ENCODE peak calls at places on chromosomes 4 and X, in five cellular contexts. P, W, U, Q and C are unnamed samples.

GRCh38 chrX:47748576-47748975 is 88.1 kb upstream of the ZNF81 start:
- DNase-seq in U (no peak), W (no peak), P (no peak), Q (no peak), C (no peak)

GRCh38 chr4:76896731-76897521 is 1.0 kb downstream of the SOWAHB start:
- DNase-seq in Q (peak), U (peak), P (peak), W (no peak), C (no peak)

GRCh38 chr4:67035501-67035900 is 509.8 kb downstream of the CENPC start:
- DNase-seq in P (no peak), U (no peak), W (no peak), Q (peak), C (no peak)

GRCh38 chr4:101357751-101358150 is 10.4 kb upstream of the PPP3CA start:
- DNase-seq in Q (no peak), P (no peak), W (no peak), U (no peak), C (no peak)

GRCh38 chrX:121254336-121254735 is 206.9 kb downstream of the GLUD2 start:
- DNase-seq in Q (no peak), W (no peak), U (no peak), P (no peak), C (no peak)

GRCh38 chr4:144709159-144709558 is 63.2 kb downstream of the HHIP start:
- DNase-seq in P (no peak), U (no peak), W (no peak), Q (peak), C (no peak)

GRCh38 chr4:24988776-24989175 is 42.0 kb downstream of the LGI2 start:
- DNase-seq in U (no peak), W (no peak), P (no peak), Q (peak), C (no peak)

GRCh38 chr4:118968006-118968405 is 79.4 kb downstream of the SYNPO2 start:
- DNase-seq in Q (peak), W (peak), P (peak), U (peak), C (no peak)

GRCh38 chrX:63761639-63762038 is 23.4 kb downstream of the ARHGEF9 start:
- DNase-seq in Q (no peak), U (no peak), W (no peak), P (peak), C (no peak)

GRCh38 chr4:147157860-147158701 is 212.4 kb upstream of the TTC29 start:
- DNase-seq in Q (no peak), U (peak), W (no peak), P (no peak), C (no peak)

GRCh38 chrX:23742174-23742692 is 843 bp downstream of the ACOT9 start:
- DNase-seq in P (peak), U (peak), W (peak), Q (peak), C (no peak)

GRCh38 chr4:2796261-2797187 is 3.6 kb downstream of the SH3BP2 start:
- DNase-seq in Q (peak), P (no peak), U (peak), W (no peak), C (no peak)

GRCh38 chrX:16436348-16437188 is 213.4 kb upstream of the S100G start:
- DNase-seq in P (peak), W (peak), Q (peak), U (peak), C (peak)

GRCh38 chr4:1229117-1229849 is 19.6 kb downstream of the CTBP1 start:
- DNase-seq in P (no peak), Q (no peak), U (no peak), W (no peak), C (no peak)

GRCh38 chrX:13151806-13152510 is 107.5 kb upstream of the FAM9C start:
- DNase-seq in U (no peak), P (peak), W (no peak), Q (no peak), C (no peak)

GRCh38 chrX:143623657-143624056 is 12.2 kb downstream of the SLITRK4 start:
- DNase-seq in U (no peak), W (no peak), P (no peak), Q (no peak), C (no peak)

GRCh38 chrX:16666541-16666940 is 16.6 kb downstream of the S100G start:
- DNase-seq in U (no peak), P (no peak), W (no peak), Q (no peak), C (no peak)

GRCh38 chr4:1207603-1208265 is 35.4 kb upstream of the SPON2 start:
- DNase-seq in W (peak), U (peak), P (no peak), Q (no peak), C (no peak)

GRCh38 chr4:76055005-76055404 is 19.1 kb upstream of the CXCL11 start:
- DNase-seq in U (no peak), Q (no peak), W (no peak), P (peak), C (no peak)

GRCh38 chrX:80550722-80551121 is 130.5 kb downstream of the TENT5D start:
- DNase-seq in Q (no peak), P (peak), W (no peak), U (no peak), C (no peak)

GRCh38 chr4:128682942-128683666 is 126.4 kb upstream of the JADE1 start:
- DNase-seq in W (no peak), P (no peak), Q (no peak), U (no peak), C (no peak)

GRCh38 chr4:53376900-53377299 is 541 bp upstream of the FIP1L1 start:
- DNase-seq in P (no peak), W (no peak), U (no peak), Q (no peak), C (no peak)

GRCh38 chr4:73620115-73620792 is at the start of gene RASSF6:
- DNase-seq in W (peak), Q (peak), U (no peak), P (no peak), C (no peak)

GRCh38 chr4:159070742-159071141 is 32.1 kb upstream of the RAPGEF2 start:
- DNase-seq in W (no peak), Q (peak), U (no peak), P (no peak), C (no peak)

GRCh38 chr4:165994706-165995105 is 121.7 kb downstream of the TLL1 start:
- DNase-seq in W (no peak), Q (peak), U (no peak), P (no peak), C (no peak)

GRCh38 chr4:52658671-52659015 is 458 bp downstream of the USP46 start:
- DNase-seq in Q (no peak), U (peak), P (no peak), W (no peak), C (no peak)

GRCh38 chrX:53681661-53682060 is 4.9 kb downstream of the HUWE1 start:
- DNase-seq in U (no peak), W (no peak), Q (peak), P (peak), C (no peak)

GRCh38 chrX:45669715-45670360 is 469.2 kb upstream of the DIPK2B start:
- DNase-seq in U (no peak), P (no peak), W (no peak), Q (no peak), C (no peak)

GRCh38 chrX:81866873-81867272 is 665.0 kb downstream of the SH3BGRL start:
- DNase-seq in Q (no peak), P (no peak), U (no peak), W (no peak), C (no peak)

GRCh38 chr4:33802578-33802977 is 2441.7 kb downstream of the ARAP2 start:
- DNase-seq in W (no peak), P (no peak), U (no peak), Q (no peak), C (no peak)

GRCh38 chrX:38973327-38973726 is 172.1 kb downstream of the MID1IP1 start:
- DNase-seq in U (no peak), Q (no peak), P (no peak), W (no peak), C (no peak)

GRCh38 chr4:141309864-141310263 is 89.2 kb downstream of the ZNF330 start:
- DNase-seq in W (no peak), U (no peak), Q (no peak), P (no peak), C (no peak)

GRCh38 chrX:49166914-49167739 is 4.6 kb downstream of the MAGIX start:
- DNase-seq in P (peak), U (peak), W (peak), Q (peak), C (peak)

GRCh38 chr4:3247399-3248177 is 1.4 kb upstream of the MSANTD1 start:
- DNase-seq in U (no peak), P (no peak), Q (no peak), W (no peak), C (no peak)

GRCh38 chr4:4856071-4857000 is 3.1 kb upstream of the MSX1 start:
- DNase-seq in U (no peak), W (no peak), P (no peak), Q (no peak), C (no peak)

GRCh38 chr4:189828298-189828697 is 112.4 kb upstream of the FRG1 start:
- DNase-seq in W (no peak), P (no peak), U (no peak), Q (no peak), C (no peak)

GRCh38 chr4:184396001-184396400 is 78.3 kb downstream of the IRF2 start:
- DNase-seq in U (no peak), W (no peak), Q (no peak), P (no peak), C (no peak)

GRCh38 chr4:184395451-184395917 is 78.9 kb downstream of the IRF2 start:
- DNase-seq in W (no peak), U (no peak), Q (no peak), P (no peak), C (no peak)

GRCh38 chr4:184397516-184398163 is 76.7 kb downstream of the IRF2 start:
- DNase-seq in Q (no peak), U (no peak), P (no peak), W (no peak), C (no peak)

GRCh38 chr4:184398741-184399504 is 75.4 kb downstream of the IRF2 start:
- DNase-seq in P (no peak), W (no peak), Q (no peak), U (peak), C (no peak)

DNA sequence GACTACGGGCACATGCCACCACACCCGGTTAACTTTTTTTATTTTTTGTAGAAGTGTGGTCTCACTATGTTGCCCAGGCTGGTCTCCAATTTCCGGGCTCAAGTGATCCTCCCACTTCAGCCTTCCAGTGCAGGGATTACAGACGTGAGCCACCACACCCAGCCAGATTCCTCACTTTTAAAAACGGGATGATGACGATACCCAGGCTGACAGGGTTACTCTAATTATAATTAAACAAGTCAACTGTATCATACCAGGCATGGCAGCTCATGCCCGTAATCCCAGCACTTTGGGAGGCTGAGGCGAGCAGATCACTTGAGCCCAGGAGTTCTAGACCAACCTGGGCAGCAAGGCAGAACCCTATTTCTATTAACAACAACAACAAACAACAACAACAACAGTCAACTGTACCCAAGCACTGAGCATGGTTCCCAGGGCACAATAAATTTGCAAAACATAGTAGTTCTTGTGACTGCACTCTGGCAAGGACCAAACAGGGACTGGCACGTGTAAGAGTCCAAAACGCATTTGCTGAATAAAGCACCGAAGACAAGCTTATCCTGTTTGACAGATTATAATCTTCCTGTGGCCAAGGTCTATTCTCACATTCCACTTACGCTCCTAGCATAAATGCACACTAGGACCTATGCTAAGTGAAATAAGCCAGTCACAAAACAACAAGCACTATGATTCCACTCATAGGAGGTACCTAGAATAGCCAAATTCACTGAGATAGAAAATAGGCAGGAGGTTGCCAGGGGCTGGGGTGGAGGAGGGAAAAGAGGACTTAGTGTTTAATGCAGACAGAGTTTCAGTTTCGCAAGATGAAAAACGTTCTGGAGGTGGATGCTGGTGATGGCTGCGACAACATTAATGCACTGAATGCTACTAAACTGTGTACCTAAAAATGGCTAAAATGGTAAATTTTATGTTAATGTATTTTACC is 77.5 kb downstream of the IRF2 start:
- DNase-seq in U (no peak), P (peak), Q (no peak), W (no peak), C (no peak)
- H3K27ac ChIP-seq in U (peak), P (no peak), Q (no peak), W (no peak), C (no peak)

GRCh38 chrX:51894697-51895336 is 1.4 kb downstream of the MAGED1 start:
- DNase-seq in P (no peak), Q (no peak), U (peak), W (no peak), C (peak)
- H3K27ac ChIP-seq in P (no peak), Q (no peak), U (no peak), W (no peak), C (peak)

GRCh38 chr4:173450281-173450680 is 51.4 kb upstream of the SCRG1 start:
- DNase-seq in Q (no peak), U (no peak), W (no peak), P (no peak), C (no peak)
- H3K27ac ChIP-seq in Q (no peak), U (no peak), W (no peak), P (no peak), C (no peak)

GRCh38 chr4:81638698-81639097 is 167.0 kb upstream of the RASGEF1B start:
- DNase-seq in P (no peak), W (no peak), U (no peak), Q (no peak), C (no peak)

GRCh38 chr4:81631958-81632439 is 160.3 kb upstream of the RASGEF1B start:
- DNase-seq in W (no peak), P (no peak), Q (peak), U (no peak), C (no peak)

GRCh38 chr4:81635747-81636146 is 164.0 kb upstream of the RASGEF1B start:
- DNase-seq in U (no peak), P (no peak), Q (no peak), W (peak), C (no peak)

GRCh38 chr4:81632581-81633247 is 161.0 kb upstream of the RASGEF1B start:
- DNase-seq in U (no peak), P (no peak), W (no peak), Q (peak), C (no peak)

DNA sequence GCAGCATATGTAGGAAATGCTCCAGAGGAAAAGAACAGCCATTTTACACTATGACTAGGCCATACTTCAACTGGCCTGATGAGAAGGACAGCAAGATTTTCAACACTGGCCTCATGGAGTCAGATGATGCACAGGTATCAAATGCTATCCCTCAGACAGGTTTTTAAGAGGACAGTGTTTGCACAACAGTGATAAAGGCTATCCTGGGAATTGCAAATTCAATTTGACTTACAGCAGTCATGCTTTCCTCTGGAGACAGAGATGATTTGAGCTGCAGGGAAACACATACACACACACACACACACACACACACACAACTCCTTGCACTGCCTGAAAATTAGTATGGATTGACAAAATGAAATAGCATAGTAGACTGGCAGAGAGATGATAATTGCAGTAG is 163.4 kb upstream of the RASGEF1B start:
- DNase-seq in W (no peak), Q (no peak), P (no peak), U (no peak), C (no peak)
- H3K27ac ChIP-seq in W (no peak), Q (no peak), P (no peak), U (no peak), C (no peak)

GRCh38 chr4:55367084-55367722 is 21.2 kb downstream of the SRD5A3 start:
- DNase-seq in W (no peak), U (no peak), P (no peak), Q (no peak), C (no peak)
- H3K27ac ChIP-seq in W (no peak), U (no peak), P (no peak), Q (no peak), C (no peak)

GRCh38 chrX:88988796-88989195 is 241.8 kb downstream of the CPXCR1 start:
- DNase-seq in P (no peak), W (no peak), U (no peak), Q (no peak), C (no peak)
- H3K27ac ChIP-seq in P (no peak), W (no peak), U (no peak), Q (no peak), C (no peak)

GRCh38 chrX:153395613-153396319 is 5.4 kb downstream of the PNMA6E start:
- DNase-seq in Q (no peak), W (no peak), U (no peak), P (no peak), C (no peak)

GRCh38 chrX:153388722-153389459 is 12.3 kb downstream of the PNMA6E start:
- DNase-seq in U (no peak), P (no peak), W (no peak), Q (no peak), C (no peak)

GRCh38 chrX:153396320-153397195 is 4.6 kb downstream of the PNMA6E start:
- DNase-seq in Q (no peak), W (no peak), P (no peak), U (no peak), C (no peak)

GRCh38 chrX:153394595-153394994 is 6.6 kb downstream of the PNMA6E start:
- DNase-seq in W (no peak), U (no peak), Q (no peak), P (no peak), C (no peak)

GRCh38 chrX:153392642-153393321 is 8.4 kb downstream of the PNMA6E start:
- DNase-seq in P (no peak), W (no peak), Q (no peak), U (no peak), C (no peak)
- H3K27ac ChIP-seq in P (no peak), W (no peak), Q (no peak), U (no peak), C (no peak)

GRCh38 chr4:174058846-174059245 is 224.6 kb downstream of the FBXO8 start:
- DNase-seq in W (no peak), Q (no peak), P (no peak), U (no peak), C (no peak)
- H3K27ac ChIP-seq in W (no peak), Q (no peak), P (no peak), U (no peak), C (no peak)

GRCh38 chr4:84804126-84804525 is 162.4 kb downstream of the WDFY3 start:
- DNase-seq in U (no peak), P (no peak), Q (no peak), W (no peak), C (no peak)
- H3K27ac ChIP-seq in U (no peak), P (no peak), Q (no peak), W (no peak), C (no peak)